ENCODE peak calls at places on chromosomes 7 and 10, in four cellular contexts. C is heart left ventricle; B is IMR-90; X is CD8-positive, alpha-beta T cell. J is an unnamed sample.

GRCh38 chr7:66356277-66356721 is 151.2 kb downstream of the TPST1 start:
- DNase-seq in B (peak; percentile 85), X (no peak), C (no peak), J (peak; percentile 70)

GRCh38 chr7:84354866-84355265 is 160.3 kb upstream of the SEMA3A start:
- DNase-seq in B (peak; percentile 46), X (no peak), C (no peak), J (no peak)

GRCh38 chr7:106521115-106521514 is 139.8 kb downstream of the CCDC71L start:
- DNase-seq in C (no peak), B (no peak), X (no peak), J (no peak)

GRCh38 chr7:143271240-143271639 is 8.0 kb downstream of the GSTK1 start:
- DNase-seq in X (no peak), B (no peak), C (no peak), J (no peak)

GRCh38 chr10:95860486-95861040 is 47.2 kb upstream of the CC2D2B start:
- DNase-seq in X (no peak), C (no peak), B (peak; percentile 20), J (no peak)

GRCh38 chr7:28984631-28985030 is 26.5 kb upstream of the TRIL start:
- DNase-seq in B (peak; percentile 85), X (no peak), C (peak; percentile 55), J (peak; percentile 81)

GRCh38 chr10:129774736-129775401 is 189.2 kb downstream of the EBF3 start:
- DNase-seq in C (no peak), X (no peak), B (no peak), J (no peak)

GRCh38 chr7:33702511-33703054 is 202.8 kb upstream of the BMPER start:
- DNase-seq in B (no peak), X (no peak), C (no peak), J (no peak)

GRCh38 chr10:32713560-32713959 is 244.5 kb downstream of the ITGB1 start:
- DNase-seq in C (no peak), X (no peak), B (no peak), J (no peak)

GRCh38 chr10:69180525-69181204 is 631 bp downstream of the SUPV3L1 start:
- DNase-seq in B (peak; percentile 32), X (no peak), C (no peak), J (peak; percentile 25)

GRCh38 chr10:34341473-34341872 is 473.6 kb downstream of the PARD3 start:
- DNase-seq in B (no peak), X (no peak), C (no peak), J (no peak)

GRCh38 chr7:17774701-17775288 is 165.5 kb downstream of the SNX13 start:
- DNase-seq in X (no peak), C (no peak), B (peak; percentile 14), J (no peak)

GRCh38 chr7:21408481-21408820 is 19.4 kb upstream of the SP4 start:
- DNase-seq in C (no peak), X (no peak), B (no peak), J (no peak)

GRCh38 chr7:19079066-19079465 is 38.4 kb downstream of the TWIST1 start:
- DNase-seq in C (no peak), X (no peak), B (peak; percentile 69), J (peak; percentile 36)

GRCh38 chr7:75915416-75916156 is 631 bp downstream of the POR start:
- DNase-seq in C (peak; percentile 19), B (peak; percentile 22), X (peak; percentile 9), J (no peak)

GRCh38 chr10:83536426-83536825 is 602.9 kb upstream of the GHITM start:
- DNase-seq in B (no peak), X (no peak), C (no peak), J (no peak)

GRCh38 chr7:28151965-28152364 is 28.6 kb downstream of the JAZF1 start:
- DNase-seq in C (no peak), B (peak; percentile 76), X (no peak), J (peak; percentile 13)

GRCh38 chr7:69682518-69682917 is 84.2 kb downstream of the AUTS2 start:
- DNase-seq in B (no peak), X (no peak), C (no peak), J (no peak)

GRCh38 chr7:37027557-37028341 is 303.5 kb upstream of the AOAH start:
- DNase-seq in C (no peak), X (no peak), B (no peak), J (no peak)

GRCh38 chr7:68792351-68792750 is 805.9 kb upstream of the AUTS2 start:
- DNase-seq in X (no peak), B (no peak), C (no peak), J (no peak)

GRCh38 chr7:95527776-95528250 is 42.1 kb downstream of the ASB4 start:
- DNase-seq in B (no peak), X (no peak), C (no peak), J (no peak)

GRCh38 chr10:7100004-7100697 is 310.7 kb downstream of the SFMBT2 start:
- DNase-seq in B (no peak), C (no peak), X (no peak), J (no peak)

GRCh38 chr7:12674861-12675260 is 12.6 kb upstream of the ARL4A start:
- DNase-seq in B (peak; percentile 61), C (no peak), X (peak; percentile 13), J (no peak)

GRCh38 chr10:124916098-124916584 is 25.8 kb upstream of the ZRANB1 start:
- DNase-seq in B (peak; percentile 27), C (no peak), X (no peak), J (no peak)

GRCh38 chr7:22781230-22781711 is 41.4 kb downstream of the TOMM7 start:
- DNase-seq in X (no peak), C (no peak), B (peak; percentile 97), J (peak; percentile 10)

GRCh38 chr10:60299961-60300883 is 89.5 kb downstream of the ANK3 start:
- DNase-seq in C (peak; percentile 58), B (peak; percentile 52), X (no peak), J (no peak)

GRCh38 chr10:1516492-1517224 is 220.7 kb downstream of the ADARB2 start:
- DNase-seq in X (no peak), B (no peak), C (no peak), J (no peak)

GRCh38 chr10:78471723-78472541 is 438.3 kb downstream of the RPS24 start:
- DNase-seq in C (no peak), X (no peak), B (no peak), J (no peak)

GRCh38 chr7:102991540-102992214 is 78.9 kb downstream of the LRRC17 start:
- DNase-seq in B (peak; percentile 99), C (no peak), X (no peak), J (peak; percentile 97)

GRCh38 chr7:132328047-132328620 is 248.1 kb downstream of the PLXNA4 start:
- DNase-seq in B (no peak), C (peak; percentile 28), X (no peak), J (no peak)

DNA sequence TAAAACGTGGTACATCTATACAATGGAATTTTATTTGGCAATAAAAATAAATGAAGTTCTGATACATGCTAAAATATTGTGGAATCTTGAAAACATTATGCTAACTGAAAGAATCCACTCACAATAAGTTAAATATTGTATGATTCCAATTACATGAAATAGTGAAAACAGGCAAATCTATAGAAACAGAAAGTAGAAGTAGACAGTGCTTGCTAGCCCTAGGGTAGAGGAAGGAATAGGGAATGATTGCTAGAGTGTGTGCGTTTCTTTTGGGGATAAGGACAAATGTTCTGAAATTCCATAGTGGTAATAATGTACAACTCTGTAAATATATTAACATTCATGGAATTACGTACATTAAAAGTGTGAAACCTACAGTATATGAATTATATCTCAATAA is 57.2 kb downstream of the LRRN3 start:
- DNase-seq in C (no peak), X (no peak), B (no peak), J (no peak)
- TF ChIP-seq CTCF in C (no peak), X (no peak), B (no peak), J (no peak)

GRCh38 chr7:7134036-7134435 is 48.3 kb upstream of the C1GALT1 start:
- DNase-seq in X (no peak), B (no peak), C (no peak), J (no peak)

GRCh38 chr7:7136423-7136822 is 45.9 kb upstream of the C1GALT1 start:
- DNase-seq in C (no peak), B (no peak), X (no peak), J (no peak)

GRCh38 chr7:7135074-7135473 is 47.3 kb upstream of the C1GALT1 start:
- DNase-seq in X (no peak), B (no peak), C (no peak), J (no peak)

GRCh38 chr7:7138897-7139296 is 43.4 kb upstream of the C1GALT1 start:
- DNase-seq in B (no peak), X (no peak), C (no peak), J (no peak)

GRCh38 chr7:7136857-7137309 is 45.5 kb upstream of the C1GALT1 start:
- DNase-seq in C (no peak), B (no peak), X (no peak), J (no peak)
- H3K27ac ChIP-seq in C (peak overlapping the region; percentile 27), B (no peak overlapping the region), X (no peak overlapping the region), J (no peak overlapping the region)

GRCh38 chr7:154372106-154372505 is 319.9 kb downstream of the DPP6 start:
- DNase-seq in B (no peak), C (no peak), X (no peak), J (no peak)
- TF ChIP-seq CTCF in B (no peak), C (no peak), X (no peak), J (no peak)

GRCh38 chr7:151684408-151685175 is 164.9 kb upstream of the RHEB start:
- DNase-seq in X (no peak), C (no peak), B (peak; percentile 60), J (no peak)

GRCh38 chr7:151682831-151683614 is 163.3 kb upstream of the RHEB start:
- DNase-seq in X (no peak), B (no peak), C (no peak), J (no peak)

GRCh38 chr7:151686016-151686766 is 166.5 kb upstream of the RHEB start:
- DNase-seq in X (no peak), C (no peak), B (no peak), J (no peak)

GRCh38 chr7:151681726-151682125 is 162.0 kb upstream of the RHEB start:
- DNase-seq in B (no peak), C (no peak), X (no peak), J (no peak)

DNA sequence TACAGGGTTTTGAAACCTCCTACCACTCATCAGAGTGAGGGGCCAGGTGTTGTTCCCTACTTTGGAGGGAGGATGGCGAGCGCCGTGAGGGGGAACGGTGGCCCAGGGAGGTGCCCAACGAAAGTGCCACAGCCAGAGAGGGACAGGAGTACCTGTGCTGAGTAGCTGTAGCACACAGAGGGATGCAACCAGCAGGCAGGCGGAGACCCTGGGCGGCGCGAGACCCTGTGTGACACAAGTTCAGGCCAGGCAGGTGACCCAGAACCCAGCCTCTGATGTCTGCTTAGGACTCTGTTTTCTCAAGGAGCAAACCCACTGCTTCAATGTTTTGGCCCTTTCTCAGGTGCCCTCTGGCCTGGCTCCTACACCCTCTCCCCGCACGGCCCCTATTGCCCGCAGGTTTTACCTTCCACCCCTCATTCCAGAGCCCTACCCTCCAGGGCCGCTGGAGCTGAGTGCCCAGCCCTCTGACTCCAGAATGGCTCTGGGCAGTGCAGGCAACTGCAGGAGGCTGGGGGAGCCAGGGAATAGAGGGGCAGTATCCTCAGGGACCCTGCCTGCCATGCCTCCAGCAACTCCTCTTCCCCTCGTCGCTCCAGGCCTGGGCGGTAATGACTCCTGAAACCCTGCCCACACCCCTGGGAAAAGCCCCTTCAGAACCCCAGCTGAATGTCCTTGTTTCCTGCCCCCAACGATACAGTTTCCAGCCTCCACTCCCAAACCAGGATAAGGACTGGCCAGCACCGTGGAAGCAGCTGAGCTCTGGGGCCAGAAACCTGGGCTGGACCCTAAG is 164.1 kb upstream of the RHEB start:
- DNase-seq in B (no peak), X (no peak), C (no peak), J (no peak)
- H3K27ac ChIP-seq in B (no peak overlapping the region), X (no peak overlapping the region), C (no peak overlapping the region), J (no peak overlapping the region)